ENCODE peak calls at places on chromosomes 12 and 14, in nine cellular contexts. One of them, this sample, is unnamed. For H3K4me1, the result is how much of the 10 kb centered on the place peaks cover.

GRCh38 chr14:52835122-52835903 is 43.9 kb upstream of the GNPNAT1 start:
- DNase-seq in endodermal cell: peak
- DNase-seq in CD8-positive, alpha-beta memory T cell: no peak
- DNase-seq in spleen: no peak
- DNase-seq in uterus: no peak
- DNase-seq in PC-3: peak
- DNase-seq in HCT116: peak
- DNase-seq in Peyer's patch: no peak
- DNase-seq in fibroblast of lung: peak
- DNase-seq in this sample: no peak

GRCh38 chr12:115035536-115036107 is 351.6 kb upstream of the TBX3 start:
- DNase-seq in endodermal cell: peak
- DNase-seq in fibroblast of lung: no peak
- DNase-seq in Peyer's patch: no peak
- DNase-seq in PC-3: no peak
- DNase-seq in CD8-positive, alpha-beta memory T cell: no peak
- DNase-seq in spleen: no peak
- DNase-seq in uterus: no peak
- DNase-seq in HCT116: no peak
- DNase-seq in this sample: no peak

GRCh38 chr12:113422030-113422900 is at the start of gene SDSL:
- DNase-seq in spleen: peak
- DNase-seq in PC-3: peak
- DNase-seq in uterus: peak
- DNase-seq in endodermal cell: peak
- DNase-seq in CD8-positive, alpha-beta memory T cell: no peak
- DNase-seq in Peyer's patch: peak
- DNase-seq in HCT116: peak
- DNase-seq in fibroblast of lung: peak
- DNase-seq in this sample: no peak

GRCh38 chr12:125382896-125383295 is 317.7 kb downstream of the AACS start:
- DNase-seq in spleen: no peak
- DNase-seq in fibroblast of lung: no peak
- DNase-seq in Peyer's patch: no peak
- DNase-seq in CD8-positive, alpha-beta memory T cell: no peak
- DNase-seq in endodermal cell: no peak
- DNase-seq in HCT116: no peak
- DNase-seq in uterus: no peak
- DNase-seq in PC-3: no peak
- DNase-seq in this sample: no peak

GRCh38 chr12:51972849-51973273 is 21.4 kb downstream of the ACVR1B start:
- DNase-seq in endodermal cell: no peak
- DNase-seq in spleen: peak
- DNase-seq in fibroblast of lung: peak
- DNase-seq in CD8-positive, alpha-beta memory T cell: peak
- DNase-seq in HCT116: no peak
- DNase-seq in uterus: peak
- DNase-seq in Peyer's patch: peak
- DNase-seq in PC-3: no peak
- DNase-seq in this sample: no peak

GRCh38 chr14:54420478-54421116 is 20.6 kb downstream of the CNIH1 start:
- DNase-seq in PC-3: peak
- DNase-seq in fibroblast of lung: peak
- DNase-seq in spleen: no peak
- DNase-seq in HCT116: peak
- DNase-seq in CD8-positive, alpha-beta memory T cell: no peak
- DNase-seq in endodermal cell: peak
- DNase-seq in uterus: no peak
- DNase-seq in Peyer's patch: peak
- DNase-seq in this sample: no peak

GRCh38 chr14:70707138-70708038 is 65.7 kb downstream of the TTC9 start:
- DNase-seq in endodermal cell: peak
- DNase-seq in uterus: no peak
- DNase-seq in HCT116: peak
- DNase-seq in PC-3: peak
- DNase-seq in CD8-positive, alpha-beta memory T cell: no peak
- DNase-seq in spleen: no peak
- DNase-seq in fibroblast of lung: peak
- DNase-seq in Peyer's patch: no peak
- DNase-seq in this sample: no peak

GRCh38 chr14:63357841-63358240 is 39.1 kb upstream of the GPHB5 start:
- DNase-seq in fibroblast of lung: no peak
- DNase-seq in PC-3: no peak
- DNase-seq in Peyer's patch: no peak
- DNase-seq in uterus: no peak
- DNase-seq in endodermal cell: no peak
- DNase-seq in CD8-positive, alpha-beta memory T cell: no peak
- DNase-seq in HCT116: no peak
- DNase-seq in spleen: no peak
- DNase-seq in this sample: no peak

GRCh38 chr14:103155013-103155412 is 31.8 kb downstream of the TNFAIP2 start:
- DNase-seq in uterus: no peak
- DNase-seq in endodermal cell: peak
- DNase-seq in spleen: no peak
- DNase-seq in HCT116: peak
- DNase-seq in fibroblast of lung: no peak
- DNase-seq in CD8-positive, alpha-beta memory T cell: no peak
- DNase-seq in PC-3: peak
- DNase-seq in Peyer's patch: peak
- DNase-seq in this sample: no peak

GRCh38 chr12:107468182-107468581 is 217.4 kb upstream of the PWP1 start:
- DNase-seq in fibroblast of lung: peak
- DNase-seq in PC-3: no peak
- DNase-seq in CD8-positive, alpha-beta memory T cell: no peak
- DNase-seq in HCT116: no peak
- DNase-seq in spleen: peak
- DNase-seq in Peyer's patch: no peak
- DNase-seq in endodermal cell: no peak
- DNase-seq in uterus: no peak
- DNase-seq in this sample: no peak

GRCh38 chr12:59780605-59781135 is 184.8 kb downstream of the SLC16A7 start:
- DNase-seq in endodermal cell: peak
- DNase-seq in PC-3: peak
- DNase-seq in CD8-positive, alpha-beta memory T cell: no peak
- DNase-seq in fibroblast of lung: peak
- DNase-seq in spleen: no peak
- DNase-seq in uterus: no peak
- DNase-seq in Peyer's patch: no peak
- DNase-seq in HCT116: peak
- DNase-seq in this sample: peak

GRCh38 chr12:56102683-56103065 is 1.7 kb upstream of the PA2G4 start:
- DNase-seq in fibroblast of lung: no peak
- DNase-seq in uterus: no peak
- DNase-seq in CD8-positive, alpha-beta memory T cell: no peak
- DNase-seq in PC-3: no peak
- DNase-seq in HCT116: no peak
- DNase-seq in endodermal cell: no peak
- DNase-seq in Peyer's patch: no peak
- DNase-seq in spleen: no peak
- DNase-seq in this sample: no peak

GRCh38 chr12:56103823-56104108 is 593 bp upstream of the PA2G4 start:
- DNase-seq in spleen: no peak
- DNase-seq in Peyer's patch: no peak
- DNase-seq in CD8-positive, alpha-beta memory T cell: no peak
- DNase-seq in endodermal cell: no peak
- DNase-seq in HCT116: no peak
- DNase-seq in PC-3: no peak
- DNase-seq in fibroblast of lung: no peak
- DNase-seq in uterus: no peak
- DNase-seq in this sample: no peak

GRCh38 chr12:56104815-56105476 is 587 bp downstream of the PA2G4 start:
- DNase-seq in HCT116: no peak
- DNase-seq in PC-3: peak
- DNase-seq in Peyer's patch: peak
- DNase-seq in endodermal cell: no peak
- DNase-seq in uterus: no peak
- DNase-seq in spleen: peak
- DNase-seq in CD8-positive, alpha-beta memory T cell: peak
- DNase-seq in fibroblast of lung: no peak
- DNase-seq in this sample: no peak

GRCh38 chr12:56104109-56104814 is at the start of gene PA2G4:
- DNase-seq in endodermal cell: peak
- DNase-seq in CD8-positive, alpha-beta memory T cell: peak
- DNase-seq in spleen: peak
- DNase-seq in Peyer's patch: peak
- DNase-seq in HCT116: peak
- DNase-seq in fibroblast of lung: peak
- DNase-seq in uterus: peak
- DNase-seq in PC-3: peak
- DNase-seq in this sample: peak

GRCh38 chr12:56103066-56103711 is 1.2 kb upstream of the PA2G4 start:
- DNase-seq in PC-3: no peak
- DNase-seq in CD8-positive, alpha-beta memory T cell: no peak
- DNase-seq in endodermal cell: no peak
- DNase-seq in fibroblast of lung: no peak
- DNase-seq in spleen: no peak
- DNase-seq in HCT116: no peak
- DNase-seq in uterus: no peak
- DNase-seq in Peyer's patch: no peak
- DNase-seq in this sample: no peak
- H3K27ac ChIP-seq in PC-3: peak
- H3K27ac ChIP-seq in CD8-positive, alpha-beta memory T cell: peak
- H3K27ac ChIP-seq in endodermal cell: no peak
- H3K27ac ChIP-seq in fibroblast of lung: no peak
- H3K27ac ChIP-seq in spleen: peak
- H3K27ac ChIP-seq in HCT116: peak
- H3K27ac ChIP-seq in uterus: peak
- H3K27ac ChIP-seq in Peyer's patch: peak
- H3K27ac ChIP-seq in this sample: no peak

GRCh38 chr14:91817566-91818325 is 49.6 kb downstream of the TC2N start:
- DNase-seq in spleen: no peak
- DNase-seq in uterus: no peak
- DNase-seq in endodermal cell: no peak
- DNase-seq in Peyer's patch: no peak
- DNase-seq in fibroblast of lung: no peak
- DNase-seq in PC-3: no peak
- DNase-seq in HCT116: no peak
- DNase-seq in CD8-positive, alpha-beta memory T cell: no peak
- DNase-seq in this sample: no peak
- H3K4me3 ChIP-seq in spleen: no peak
- H3K4me3 ChIP-seq in uterus: no peak
- H3K4me3 ChIP-seq in endodermal cell: no peak
- H3K4me3 ChIP-seq in Peyer's patch: no peak
- H3K4me3 ChIP-seq in fibroblast of lung: no peak
- H3K4me3 ChIP-seq in PC-3: no peak
- H3K4me3 ChIP-seq in HCT116: no peak
- H3K4me3 ChIP-seq in CD8-positive, alpha-beta memory T cell: no peak
- H3K4me3 ChIP-seq in this sample: no peak

DNA sequence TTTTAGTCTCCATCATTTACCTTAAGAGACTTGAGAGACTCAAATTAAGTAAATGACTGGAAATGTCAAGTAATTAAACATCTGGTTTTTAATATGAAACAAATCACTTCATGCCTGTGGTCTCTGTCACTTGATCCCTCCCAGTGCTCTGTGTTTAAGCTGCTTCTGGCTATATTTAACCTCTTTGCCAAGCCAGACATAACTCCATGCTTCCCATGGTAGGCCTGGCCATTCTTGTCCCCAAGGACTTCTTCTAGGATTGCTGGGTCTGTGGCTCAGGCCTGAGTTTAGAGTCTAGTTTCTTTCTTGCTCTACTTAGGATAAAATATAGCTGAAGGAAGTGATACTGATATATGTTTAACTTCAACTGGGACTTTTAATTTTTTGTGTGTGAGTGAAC is 1013.6 kb downstream of the FLRT2 start:
- DNase-seq in CD8-positive, alpha-beta memory T cell: no peak
- DNase-seq in fibroblast of lung: no peak
- DNase-seq in PC-3: no peak
- DNase-seq in endodermal cell: no peak
- DNase-seq in uterus: no peak
- DNase-seq in Peyer's patch: no peak
- DNase-seq in HCT116: no peak
- DNase-seq in spleen: no peak
- DNase-seq in this sample: no peak
- H3K4me1 ChIP-seq in CD8-positive, alpha-beta memory T cell: under half
- H3K4me1 ChIP-seq in fibroblast of lung: under half
- H3K4me1 ChIP-seq in PC-3: under half
- H3K4me1 ChIP-seq in endodermal cell: under half
- H3K4me1 ChIP-seq in uterus: under half
- H3K4me1 ChIP-seq in Peyer's patch: under half
- H3K4me1 ChIP-seq in HCT116: under half
- H3K4me1 ChIP-seq in spleen: under half
- H3K4me1 ChIP-seq in this sample: under half

GRCh38 chr12:116138380-116138779 is 139.1 kb downstream of the MED13L start:
- DNase-seq in spleen: no peak
- DNase-seq in Peyer's patch: no peak
- DNase-seq in endodermal cell: no peak
- DNase-seq in fibroblast of lung: peak
- DNase-seq in CD8-positive, alpha-beta memory T cell: no peak
- DNase-seq in HCT116: no peak
- DNase-seq in uterus: no peak
- DNase-seq in PC-3: no peak
- DNase-seq in this sample: no peak
- H3K27ac ChIP-seq in spleen: no peak
- H3K27ac ChIP-seq in Peyer's patch: no peak
- H3K27ac ChIP-seq in endodermal cell: no peak
- H3K27ac ChIP-seq in fibroblast of lung: no peak
- H3K27ac ChIP-seq in CD8-positive, alpha-beta memory T cell: no peak
- H3K27ac ChIP-seq in HCT116: no peak
- H3K27ac ChIP-seq in uterus: no peak
- H3K27ac ChIP-seq in PC-3: no peak
- H3K27ac ChIP-seq in this sample: no peak

GRCh38 chr12:124086299-124086898 is 113.4 kb downstream of the ZNF664 start:
- DNase-seq in fibroblast of lung: no peak
- DNase-seq in endodermal cell: no peak
- DNase-seq in Peyer's patch: no peak
- DNase-seq in uterus: no peak
- DNase-seq in PC-3: no peak
- DNase-seq in CD8-positive, alpha-beta memory T cell: no peak
- DNase-seq in HCT116: no peak
- DNase-seq in spleen: no peak
- DNase-seq in this sample: no peak
- H3K4me3 ChIP-seq in fibroblast of lung: no peak
- H3K4me3 ChIP-seq in endodermal cell: no peak
- H3K4me3 ChIP-seq in Peyer's patch: no peak
- H3K4me3 ChIP-seq in uterus: no peak
- H3K4me3 ChIP-seq in PC-3: no peak
- H3K4me3 ChIP-seq in CD8-positive, alpha-beta memory T cell: no peak
- H3K4me3 ChIP-seq in HCT116: no peak
- H3K4me3 ChIP-seq in spleen: no peak
- H3K4me3 ChIP-seq in this sample: no peak

GRCh38 chr14:95503365-95504134 is 12.9 kb downstream of the SYNE3 start:
- DNase-seq in uterus: no peak
- DNase-seq in endodermal cell: no peak
- DNase-seq in Peyer's patch: no peak
- DNase-seq in HCT116: no peak
- DNase-seq in PC-3: no peak
- DNase-seq in fibroblast of lung: no peak
- DNase-seq in spleen: peak
- DNase-seq in CD8-positive, alpha-beta memory T cell: no peak
- DNase-seq in this sample: no peak
- H3K4me1 ChIP-seq in uterus: under half
- H3K4me1 ChIP-seq in endodermal cell: half or more
- H3K4me1 ChIP-seq in Peyer's patch: under half
- H3K4me1 ChIP-seq in HCT116: under half
- H3K4me1 ChIP-seq in PC-3: under half
- H3K4me1 ChIP-seq in fibroblast of lung: under half
- H3K4me1 ChIP-seq in spleen: half or more
- H3K4me1 ChIP-seq in CD8-positive, alpha-beta memory T cell: half or more
- H3K4me1 ChIP-seq in this sample: under half

GRCh38 chr14:90615444-90616095 is 200.7 kb downstream of the TTC7B start:
- DNase-seq in endodermal cell: no peak
- DNase-seq in HCT116: no peak
- DNase-seq in PC-3: no peak
- DNase-seq in uterus: no peak
- DNase-seq in Peyer's patch: no peak
- DNase-seq in fibroblast of lung: no peak
- DNase-seq in CD8-positive, alpha-beta memory T cell: no peak
- DNase-seq in spleen: no peak
- DNase-seq in this sample: no peak
- H3K27ac ChIP-seq in endodermal cell: peak
- H3K27ac ChIP-seq in HCT116: no peak
- H3K27ac ChIP-seq in PC-3: no peak
- H3K27ac ChIP-seq in uterus: no peak
- H3K27ac ChIP-seq in Peyer's patch: no peak
- H3K27ac ChIP-seq in fibroblast of lung: no peak
- H3K27ac ChIP-seq in CD8-positive, alpha-beta memory T cell: no peak
- H3K27ac ChIP-seq in spleen: no peak
- H3K27ac ChIP-seq in this sample: no peak